ENCODE peak calls at places on chromosomes 3 and 15, in ten cellular contexts. One of them, this sample, is unnamed.
A peak's percentile ranks its signal among the peaks of the same experiment; 100 is the strongest.

GRCh38 chr3:71067977-71068376 is 515.6 kb downstream of the FOXP1 start:
- DNase-seq in GM10248: no peak
- DNase-seq in EL: no peak
- DNase-seq in neural crest cell: no peak
- DNase-seq in left cardiac atrium: no peak
- DNase-seq in NCI-H2029 treated with DMSO at 0.1 percent for 48 hours: no peak
- DNase-seq in HAP-1: no peak
- DNase-seq in T-cell: no peak
- DNase-seq in GM20000: no peak
- DNase-seq in left ventricle myocardium superior: no peak
- DNase-seq in this sample: no peak

GRCh38 chr3:150170843-150171513 is 200.3 kb upstream of the PFN2 start:
- DNase-seq in GM10248: no peak
- DNase-seq in EL: no peak
- DNase-seq in neural crest cell: no peak
- DNase-seq in left cardiac atrium: no peak
- DNase-seq in NCI-H2029 treated with DMSO at 0.1 percent for 48 hours: no peak
- DNase-seq in HAP-1: no peak
- DNase-seq in T-cell: no peak
- DNase-seq in GM20000: no peak
- DNase-seq in left ventricle myocardium superior: peak; percentile 32
- DNase-seq in this sample: no peak

GRCh38 chr15:25087137-25087536 is 132.3 kb downstream of the SNRPN start:
- DNase-seq in GM10248: no peak
- DNase-seq in EL: no peak
- DNase-seq in neural crest cell: no peak
- DNase-seq in left cardiac atrium: no peak
- DNase-seq in NCI-H2029 treated with DMSO at 0.1 percent for 48 hours: no peak
- DNase-seq in HAP-1: no peak
- DNase-seq in T-cell: no peak
- DNase-seq in GM20000: no peak
- DNase-seq in left ventricle myocardium superior: no peak
- DNase-seq in this sample: no peak

GRCh38 chr3:48711727-48712126 is 5.3 kb downstream of the IP6K2 start:
- DNase-seq in GM10248: no peak
- DNase-seq in EL: no peak
- DNase-seq in neural crest cell: no peak
- DNase-seq in left cardiac atrium: no peak
- DNase-seq in NCI-H2029 treated with DMSO at 0.1 percent for 48 hours: no peak
- DNase-seq in HAP-1: no peak
- DNase-seq in T-cell: no peak
- DNase-seq in GM20000: no peak
- DNase-seq in left ventricle myocardium superior: no peak
- DNase-seq in this sample: no peak

GRCh38 chr3:32502089-32502943 is at the start of gene CMTM6:
- DNase-seq in GM10248: peak; percentile 94
- DNase-seq in EL: peak; percentile 82
- DNase-seq in neural crest cell: peak; percentile 60
- DNase-seq in left cardiac atrium: peak; percentile 87
- DNase-seq in NCI-H2029 treated with DMSO at 0.1 percent for 48 hours: peak; percentile 43
- DNase-seq in HAP-1: peak; percentile 98
- DNase-seq in T-cell: peak; percentile 72
- DNase-seq in GM20000: peak; percentile 91
- DNase-seq in left ventricle myocardium superior: peak; percentile 91
- DNase-seq in this sample: peak; percentile 98

GRCh38 chr3:49703443-49703927 is 14.1 kb downstream of the RNF123 start:
- DNase-seq in GM10248: peak; percentile 90
- DNase-seq in EL: peak; percentile 70
- DNase-seq in neural crest cell: peak; percentile 61
- DNase-seq in left cardiac atrium: peak; percentile 58
- DNase-seq in NCI-H2029 treated with DMSO at 0.1 percent for 48 hours: peak; percentile 28
- DNase-seq in HAP-1: peak; percentile 51
- DNase-seq in T-cell: peak; percentile 60
- DNase-seq in GM20000: peak; percentile 92
- DNase-seq in left ventricle myocardium superior: peak; percentile 68
- DNase-seq in this sample: peak; percentile 78

GRCh38 chr3:27486328-27486727 is 2.1 kb upstream of the SLC4A7 start:
- DNase-seq in GM10248: no peak
- DNase-seq in EL: no peak
- DNase-seq in neural crest cell: no peak
- DNase-seq in left cardiac atrium: no peak
- DNase-seq in NCI-H2029 treated with DMSO at 0.1 percent for 48 hours: no peak
- DNase-seq in HAP-1: no peak
- DNase-seq in T-cell: no peak
- DNase-seq in GM20000: no peak
- DNase-seq in left ventricle myocardium superior: peak; percentile 48
- DNase-seq in this sample: no peak

GRCh38 chr15:81001180-81002003 is 669 bp downstream of the TLNRD1 start:
- DNase-seq in GM10248: peak; percentile 67
- DNase-seq in EL: peak; percentile 60
- DNase-seq in neural crest cell: peak; percentile 37
- DNase-seq in left cardiac atrium: peak; percentile 77
- DNase-seq in NCI-H2029 treated with DMSO at 0.1 percent for 48 hours: no peak
- DNase-seq in HAP-1: peak; percentile 60
- DNase-seq in T-cell: peak; percentile 24
- DNase-seq in GM20000: peak; percentile 84
- DNase-seq in left ventricle myocardium superior: peak; percentile 80
- DNase-seq in this sample: no peak

GRCh38 chr3:58783845-58784244 is 117.3 kb upstream of the FAM3D start:
- DNase-seq in GM10248: no peak
- DNase-seq in EL: no peak
- DNase-seq in neural crest cell: no peak
- DNase-seq in left cardiac atrium: no peak
- DNase-seq in NCI-H2029 treated with DMSO at 0.1 percent for 48 hours: no peak
- DNase-seq in HAP-1: no peak
- DNase-seq in T-cell: no peak
- DNase-seq in GM20000: no peak
- DNase-seq in left ventricle myocardium superior: no peak
- DNase-seq in this sample: no peak

GRCh38 chr3:981156-981555 is 111.7 kb upstream of the CNTN6 start:
- DNase-seq in GM10248: no peak
- DNase-seq in EL: no peak
- DNase-seq in neural crest cell: no peak
- DNase-seq in left cardiac atrium: no peak
- DNase-seq in NCI-H2029 treated with DMSO at 0.1 percent for 48 hours: no peak
- DNase-seq in HAP-1: no peak
- DNase-seq in T-cell: no peak
- DNase-seq in GM20000: no peak
- DNase-seq in left ventricle myocardium superior: no peak
- DNase-seq in this sample: no peak

GRCh38 chr15:96330064-96330449 is 443 bp upstream of the NR2F2 start:
- DNase-seq in GM10248: no peak
- DNase-seq in EL: peak; percentile 89
- DNase-seq in neural crest cell: peak; percentile 68
- DNase-seq in left cardiac atrium: peak; percentile 84
- DNase-seq in NCI-H2029 treated with DMSO at 0.1 percent for 48 hours: no peak
- DNase-seq in HAP-1: no peak
- DNase-seq in T-cell: no peak
- DNase-seq in GM20000: no peak
- DNase-seq in left ventricle myocardium superior: no peak
- DNase-seq in this sample: no peak

GRCh38 chr3:111712294-111713180 is 117.4 kb upstream of the ZBED2 start:
- DNase-seq in GM10248: no peak
- DNase-seq in EL: no peak
- DNase-seq in neural crest cell: no peak
- DNase-seq in left cardiac atrium: no peak
- DNase-seq in NCI-H2029 treated with DMSO at 0.1 percent for 48 hours: no peak
- DNase-seq in HAP-1: no peak
- DNase-seq in T-cell: peak; percentile 39
- DNase-seq in GM20000: no peak
- DNase-seq in left ventricle myocardium superior: peak; percentile 30
- DNase-seq in this sample: no peak

GRCh38 chr3:65884072-65884471 is 154.6 kb downstream of the MAGI1 start:
- DNase-seq in GM10248: no peak
- DNase-seq in EL: no peak
- DNase-seq in neural crest cell: no peak
- DNase-seq in left cardiac atrium: no peak
- DNase-seq in NCI-H2029 treated with DMSO at 0.1 percent for 48 hours: no peak
- DNase-seq in HAP-1: no peak
- DNase-seq in T-cell: no peak
- DNase-seq in GM20000: no peak
- DNase-seq in left ventricle myocardium superior: no peak
- DNase-seq in this sample: no peak

GRCh38 chr3:39385456-39386098 is 2.4 kb downstream of the SLC25A38 start:
- DNase-seq in GM10248: no peak
- DNase-seq in EL: no peak
- DNase-seq in neural crest cell: no peak
- DNase-seq in left cardiac atrium: no peak
- DNase-seq in NCI-H2029 treated with DMSO at 0.1 percent for 48 hours: no peak
- DNase-seq in HAP-1: no peak
- DNase-seq in T-cell: no peak
- DNase-seq in GM20000: no peak
- DNase-seq in left ventricle myocardium superior: no peak
- DNase-seq in this sample: no peak

GRCh38 chr3:41202075-41202833 is 2.9 kb downstream of the CTNNB1 start:
- DNase-seq in GM10248: no peak
- DNase-seq in EL: no peak
- DNase-seq in neural crest cell: no peak
- DNase-seq in left cardiac atrium: no peak
- DNase-seq in NCI-H2029 treated with DMSO at 0.1 percent for 48 hours: no peak
- DNase-seq in HAP-1: peak; percentile 67
- DNase-seq in T-cell: no peak
- DNase-seq in GM20000: peak; percentile 8
- DNase-seq in left ventricle myocardium superior: no peak
- DNase-seq in this sample: no peak

GRCh38 chr3:13557417-13557816 is 8.5 kb downstream of the FBLN2 start:
- DNase-seq in GM10248: no peak
- DNase-seq in EL: no peak
- DNase-seq in neural crest cell: no peak
- DNase-seq in left cardiac atrium: no peak
- DNase-seq in NCI-H2029 treated with DMSO at 0.1 percent for 48 hours: no peak
- DNase-seq in HAP-1: no peak
- DNase-seq in T-cell: no peak
- DNase-seq in GM20000: no peak
- DNase-seq in left ventricle myocardium superior: no peak
- DNase-seq in this sample: no peak

GRCh38 chr15:59801649-59802048 is 112.5 kb upstream of the BNIP2 start:
- DNase-seq in GM10248: no peak
- DNase-seq in EL: no peak
- DNase-seq in neural crest cell: no peak
- DNase-seq in left cardiac atrium: no peak
- DNase-seq in NCI-H2029 treated with DMSO at 0.1 percent for 48 hours: no peak
- DNase-seq in HAP-1: no peak
- DNase-seq in T-cell: no peak
- DNase-seq in GM20000: no peak
- DNase-seq in left ventricle myocardium superior: no peak
- DNase-seq in this sample: no peak

GRCh38 chr3:108091498-108092259 is 848 bp upstream of the CD47 start:
- DNase-seq in GM10248: no peak
- DNase-seq in EL: no peak
- DNase-seq in neural crest cell: no peak
- DNase-seq in left cardiac atrium: peak; percentile 56
- DNase-seq in NCI-H2029 treated with DMSO at 0.1 percent for 48 hours: no peak
- DNase-seq in HAP-1: no peak
- DNase-seq in T-cell: peak; percentile 55
- DNase-seq in GM20000: no peak
- DNase-seq in left ventricle myocardium superior: no peak
- DNase-seq in this sample: no peak

GRCh38 chr3:171833006-171833405 is 10.1 kb upstream of the TMEM212 start:
- DNase-seq in GM10248: no peak
- DNase-seq in EL: peak; percentile 21
- DNase-seq in neural crest cell: no peak
- DNase-seq in left cardiac atrium: no peak
- DNase-seq in NCI-H2029 treated with DMSO at 0.1 percent for 48 hours: no peak
- DNase-seq in HAP-1: no peak
- DNase-seq in T-cell: no peak
- DNase-seq in GM20000: no peak
- DNase-seq in left ventricle myocardium superior: no peak
- DNase-seq in this sample: no peak

GRCh38 chr15:29383367-29383766 is 113.7 kb upstream of the NSMCE3 start:
- DNase-seq in GM10248: no peak
- DNase-seq in EL: no peak
- DNase-seq in neural crest cell: no peak
- DNase-seq in left cardiac atrium: no peak
- DNase-seq in NCI-H2029 treated with DMSO at 0.1 percent for 48 hours: no peak
- DNase-seq in HAP-1: no peak
- DNase-seq in T-cell: no peak
- DNase-seq in GM20000: no peak
- DNase-seq in left ventricle myocardium superior: no peak
- DNase-seq in this sample: no peak

GRCh38 chr3:173778246-173778645 is 380.7 kb downstream of the NLGN1 start:
- DNase-seq in GM10248: no peak
- DNase-seq in EL: no peak
- DNase-seq in neural crest cell: no peak
- DNase-seq in left cardiac atrium: no peak
- DNase-seq in NCI-H2029 treated with DMSO at 0.1 percent for 48 hours: no peak
- DNase-seq in HAP-1: no peak
- DNase-seq in T-cell: no peak
- DNase-seq in GM20000: no peak
- DNase-seq in left ventricle myocardium superior: no peak
- DNase-seq in this sample: no peak

GRCh38 chr3:114411292-114411691 is 117.5 kb downstream of the TIGIT start:
- DNase-seq in GM10248: no peak
- DNase-seq in EL: peak; percentile 45
- DNase-seq in neural crest cell: no peak
- DNase-seq in left cardiac atrium: no peak
- DNase-seq in NCI-H2029 treated with DMSO at 0.1 percent for 48 hours: no peak
- DNase-seq in HAP-1: peak; percentile 92
- DNase-seq in T-cell: no peak
- DNase-seq in GM20000: no peak
- DNase-seq in left ventricle myocardium superior: no peak
- DNase-seq in this sample: peak; percentile 37

GRCh38 chr15:25674948-25675347 is 188.2 kb downstream of the ATP10A start:
- DNase-seq in GM10248: no peak
- DNase-seq in EL: no peak
- DNase-seq in neural crest cell: no peak
- DNase-seq in left cardiac atrium: peak; percentile 56
- DNase-seq in NCI-H2029 treated with DMSO at 0.1 percent for 48 hours: no peak
- DNase-seq in HAP-1: no peak
- DNase-seq in T-cell: no peak
- DNase-seq in GM20000: no peak
- DNase-seq in left ventricle myocardium superior: peak; percentile 80
- DNase-seq in this sample: no peak

GRCh38 chr3:43953814-43954241 is 263.1 kb downstream of the ABHD5 start:
- DNase-seq in GM10248: no peak
- DNase-seq in EL: peak; percentile 68
- DNase-seq in neural crest cell: no peak
- DNase-seq in left cardiac atrium: no peak
- DNase-seq in NCI-H2029 treated with DMSO at 0.1 percent for 48 hours: no peak
- DNase-seq in HAP-1: no peak
- DNase-seq in T-cell: no peak
- DNase-seq in GM20000: no peak
- DNase-seq in left ventricle myocardium superior: no peak
- DNase-seq in this sample: peak; percentile 83

GRCh38 chr15:94205366-94205765 is 26.0 kb upstream of the MCTP2 start:
- DNase-seq in GM10248: no peak
- DNase-seq in EL: no peak
- DNase-seq in neural crest cell: no peak
- DNase-seq in left cardiac atrium: no peak
- DNase-seq in NCI-H2029 treated with DMSO at 0.1 percent for 48 hours: no peak
- DNase-seq in HAP-1: no peak
- DNase-seq in T-cell: no peak
- DNase-seq in GM20000: no peak
- DNase-seq in left ventricle myocardium superior: no peak
- DNase-seq in this sample: peak; percentile 54

GRCh38 chr3:81545572-81545971 is 215.9 kb downstream of the GBE1 start:
- DNase-seq in GM10248: no peak
- DNase-seq in EL: peak; percentile 15
- DNase-seq in neural crest cell: no peak
- DNase-seq in left cardiac atrium: no peak
- DNase-seq in NCI-H2029 treated with DMSO at 0.1 percent for 48 hours: no peak
- DNase-seq in HAP-1: no peak
- DNase-seq in T-cell: no peak
- DNase-seq in GM20000: no peak
- DNase-seq in left ventricle myocardium superior: no peak
- DNase-seq in this sample: no peak

GRCh38 chr15:62656071-62656470 is 386.5 kb upstream of the TPM1 start:
- DNase-seq in GM10248: no peak
- DNase-seq in EL: no peak
- DNase-seq in neural crest cell: no peak
- DNase-seq in left cardiac atrium: no peak
- DNase-seq in NCI-H2029 treated with DMSO at 0.1 percent for 48 hours: no peak
- DNase-seq in HAP-1: no peak
- DNase-seq in T-cell: no peak
- DNase-seq in GM20000: no peak
- DNase-seq in left ventricle myocardium superior: no peak
- DNase-seq in this sample: no peak

GRCh38 chr3:69869643-69870042 is 129.9 kb upstream of the SAMMSON start:
- DNase-seq in GM10248: no peak
- DNase-seq in EL: peak; percentile 87
- DNase-seq in neural crest cell: no peak
- DNase-seq in left cardiac atrium: no peak
- DNase-seq in NCI-H2029 treated with DMSO at 0.1 percent for 48 hours: no peak
- DNase-seq in HAP-1: no peak
- DNase-seq in T-cell: no peak
- DNase-seq in GM20000: no peak
- DNase-seq in left ventricle myocardium superior: no peak
- DNase-seq in this sample: no peak

This sample was measured in COLO829.